ENCODE peak calls at places on chromosomes 4 and X, in seven cellular contexts. Z, O, Y, U, A, T and R are unnamed samples.

GRCh38 chr4:140094701-140095420 is 59.1 kb downstream of the MAML3 start:
- DNase-seq in O (peak; percentile 23), U (peak; percentile 82), A (no peak), T (no peak), Y (peak; percentile 45), Z (peak; percentile 78), R (no peak)

GRCh38 chr4:53688186-53688790 is 97.0 kb upstream of the LNX1 start:
- DNase-seq in A (peak; percentile 100), Y (no peak), U (no peak), Z (no peak), T (no peak), O (no peak), R (peak; percentile 98)

GRCh38 chr4:128322986-128323385 is 35.4 kb upstream of the PGRMC2 start:
- DNase-seq in T (no peak), Y (no peak), O (no peak), Z (no peak), U (no peak), A (peak; percentile 57), R (no peak)

GRCh38 chrX:53265771-53266170 is 15.6 kb downstream of the IQSEC2 start:
- DNase-seq in A (peak; percentile 74), T (no peak), Y (no peak), O (no peak), U (no peak), Z (no peak), R (no peak)

GRCh38 chrX:308821-309520 is 9.6 kb downstream of the GTPBP6 start:
- DNase-seq in Y (no peak), O (no peak), T (no peak), Z (no peak), U (no peak), A (no peak), R (no peak)

GRCh38 chr4:10164877-10165283 is 48.3 kb upstream of the WDR1 start:
- DNase-seq in Z (peak; percentile 47), O (no peak), T (peak; percentile 56), Y (no peak), A (peak; percentile 52), U (no peak), R (no peak)

GRCh38 chrX:73944582-73944947 is 359.4 kb upstream of the ZCCHC13 start:
- DNase-seq in U (no peak), O (no peak), Y (no peak), Z (no peak), A (peak; percentile 24), T (no peak), R (no peak)

GRCh38 chr4:47662975-47663374 is 174.9 kb downstream of the CORIN start:
- DNase-seq in O (no peak), A (no peak), Z (no peak), Y (no peak), U (no peak), T (peak; percentile 20), R (no peak)

GRCh38 chrX:134753185-134754008 is 95.1 kb upstream of the PLAC1 start:
- DNase-seq in Y (no peak), U (no peak), A (peak; percentile 75), Z (no peak), T (no peak), O (no peak), R (no peak)

GRCh38 chr4:167233523-167234387 is 539 bp downstream of the SPOCK3 start:
- DNase-seq in A (peak; percentile 4), U (no peak), Y (no peak), O (no peak), T (peak; percentile 12), Z (peak; percentile 37), R (no peak)

GRCh38 chr4:74397748-74398426 is 32.9 kb downstream of the EREG start:
- DNase-seq in O (no peak), Y (no peak), Z (no peak), A (no peak), U (no peak), T (no peak), R (no peak)

GRCh38 chrX:55008571-55009358 is 8.6 kb downstream of the APEX2 start:
- DNase-seq in Z (no peak), U (no peak), T (no peak), Y (no peak), O (no peak), A (peak; percentile 40), R (no peak)

GRCh38 chr4:119810001-119810400 is 181.4 kb upstream of the PDE5A start:
- DNase-seq in Y (no peak), O (no peak), T (no peak), U (no peak), Z (no peak), A (no peak), R (no peak)

GRCh38 chr4:6779667-6780565 is 2.6 kb upstream of the KIAA0232 start:
- DNase-seq in U (no peak), Z (peak; percentile 61), Y (no peak), A (peak; percentile 26), O (no peak), T (no peak), R (peak; percentile 23)

GRCh38 chrX:43679778-43680177 is 23.7 kb downstream of the MAOA start:
- DNase-seq in Z (no peak), T (no peak), A (peak; percentile 52), O (no peak), U (no peak), Y (no peak), R (no peak)

GRCh38 chrX:73851014-73852009 is 288.3 kb downstream of the CHIC1 start:
- DNase-seq in U (peak; percentile 92), Y (no peak), A (peak; percentile 95), O (no peak), Z (no peak), T (no peak), R (no peak)

GRCh38 chr4:56787380-56787779 is 34.1 kb downstream of the SPINK2 start:
- DNase-seq in T (no peak), O (no peak), A (no peak), Z (no peak), U (no peak), Y (no peak), R (no peak)

GRCh38 chr4:172962564-172963353 is 205.9 kb upstream of the GALNT7 start:
- DNase-seq in O (no peak), Z (no peak), A (peak; percentile 84), U (peak; percentile 65), Y (no peak), T (no peak), R (peak; percentile 89)

GRCh38 chrX:9906919-9907318 is 60.2 kb upstream of the CLDN34 start:
- DNase-seq in U (no peak), Y (no peak), O (no peak), A (no peak), Z (peak; percentile 77), T (no peak), R (no peak)

GRCh38 chr4:156420557-156420956 is 466.9 kb upstream of the CTSO start:
- DNase-seq in T (no peak), U (no peak), A (peak; percentile 53), Z (no peak), Y (no peak), O (no peak), R (no peak)

GRCh38 chrX:104270916-104271512 is 16.3 kb upstream of the ESX1 start:
- DNase-seq in T (peak; percentile 40), A (peak; percentile 42), O (no peak), Z (peak; percentile 53), U (no peak), Y (no peak), R (no peak)

GRCh38 chr4:156575430-156576073 is 396.0 kb downstream of the PDGFC start:
- DNase-seq in O (no peak), A (no peak), Z (peak; percentile 52), Y (no peak), T (no peak), U (no peak), R (no peak)

GRCh38 chrX:153919281-153919680 is 6.8 kb downstream of the ARHGAP4 start:
- DNase-seq in O (no peak), Y (no peak), Z (no peak), U (no peak), A (no peak), T (no peak), R (no peak)

GRCh38 chr4:3821580-3822229 is 55.5 kb downstream of the ADRA2C start:
- DNase-seq in A (no peak), Z (no peak), Y (no peak), U (no peak), T (no peak), O (no peak), R (no peak)

GRCh38 chr4:94758700-94759399 is 1.1 kb downstream of the BMPR1B start:
- DNase-seq in T (peak; percentile 14), Z (peak; percentile 52), O (no peak), A (no peak), Y (no peak), U (no peak), R (no peak)

GRCh38 chr4:10032625-10033024 is 11.3 kb upstream of the SLC2A9 start:
- DNase-seq in U (peak; percentile 31), A (peak; percentile 84), O (no peak), Z (peak; percentile 3), T (no peak), Y (no peak), R (no peak)

GRCh38 chrX:118177708-118178107 is 61.1 kb upstream of the KLHL13 start:
- DNase-seq in T (no peak), O (no peak), U (no peak), A (no peak), Y (no peak), Z (no peak), R (no peak)
- TF ChIP-seq CTCF in T (no peak), O (no peak), U (no peak), A (no peak), Y (no peak), Z (no peak), R (no peak)

GRCh38 chr4:86895692-86896488 is 3.7 kb upstream of the C4orf36 start:
- DNase-seq in A (peak; percentile 78), Y (no peak), U (no peak), O (no peak), Z (no peak), T (peak; percentile 18), R (no peak)
- TF ChIP-seq CTCF in A (peak; percentile 79), Y (peak; percentile 91), U (peak; percentile 65), O (peak; percentile 79), Z (peak; percentile 85), T (peak; percentile 90), R (peak; percentile 71)

DNA sequence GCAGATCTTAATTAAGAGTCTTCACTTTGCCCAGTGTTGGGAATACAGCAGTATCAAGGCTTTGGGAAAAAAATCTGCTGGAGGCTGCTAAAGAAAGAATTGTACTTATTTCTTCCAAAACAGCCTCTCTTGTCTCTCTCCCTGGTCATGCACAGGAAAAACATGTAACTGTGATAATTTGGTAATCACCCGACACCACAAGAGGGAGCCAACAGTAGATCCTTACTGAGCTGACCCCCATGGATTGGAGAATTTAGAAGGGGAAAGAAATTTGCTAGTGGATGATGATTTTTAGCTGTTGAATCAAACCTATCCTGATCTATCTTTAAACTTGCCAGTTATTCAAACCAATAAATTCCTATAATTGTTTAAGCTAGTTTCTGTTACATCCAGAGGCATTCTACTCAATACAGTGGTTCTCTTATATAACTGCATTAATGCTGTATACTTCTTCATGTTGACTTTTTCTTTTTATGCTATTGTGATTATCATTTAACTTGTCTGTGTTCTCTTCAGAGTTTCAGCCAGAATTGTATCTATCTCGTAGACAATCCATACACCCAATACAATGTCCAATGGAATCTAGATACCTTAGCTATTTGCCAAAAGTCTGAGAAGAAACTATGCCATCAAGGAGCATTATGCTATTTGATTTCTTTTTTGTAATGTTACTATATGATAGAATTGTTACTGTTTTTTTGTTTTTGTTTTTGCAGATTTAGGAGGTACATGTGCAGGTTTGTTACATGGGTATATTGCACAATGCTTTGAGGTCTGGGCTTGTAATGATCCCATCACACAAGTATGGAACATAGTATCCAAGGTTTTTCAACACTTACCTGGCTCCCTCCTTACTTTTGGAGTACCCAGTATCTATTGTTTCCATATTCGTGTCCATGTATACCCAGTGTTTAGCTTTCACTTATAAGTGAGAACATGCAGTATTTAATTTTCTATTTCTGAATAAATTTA is 31.3 kb upstream of the ARHGEF38 start:
- DNase-seq in A (peak; percentile 47), Y (no peak), U (no peak), Z (no peak), O (no peak), T (peak; percentile 43), R (peak; percentile 11)
- TF ChIP-seq CTCF in A (peak; percentile 74), Y (peak; percentile 68), U (peak; percentile 22), Z (peak; percentile 73), O (no peak), T (peak; percentile 82), R (peak; percentile 71)

GRCh38 chr4:19309365-19309764 is 942.3 kb upstream of the SLIT2 start:
- DNase-seq in Y (no peak), T (no peak), O (no peak), U (no peak), A (peak; percentile 75), Z (no peak), R (peak; percentile 11)
- TF ChIP-seq CTCF in Y (no peak), T (no peak), O (no peak), U (no peak), A (peak; percentile 49), Z (no peak), R (peak; percentile 55)